ENCODE peak calls at places on chromosome 15, in six cellular contexts. One of them, this sample, is unnamed.

GRCh38 chr15:75203908-75204263 is 2.2 kb downstream of the C15orf39 start:
- DNase-seq in right lobe of liver: no peak
- DNase-seq in H54: no peak
- DNase-seq in NB4: peak; percentile 45
- DNase-seq in transverse colon: no peak
- DNase-seq in body of pancreas: no peak
- DNase-seq in this sample: peak; percentile 49

GRCh38 chr15:48679952-48680351 is 34.4 kb upstream of the FBN1 start:
- DNase-seq in right lobe of liver: no peak
- DNase-seq in H54: no peak
- DNase-seq in NB4: no peak
- DNase-seq in transverse colon: no peak
- DNase-seq in body of pancreas: no peak
- DNase-seq in this sample: no peak

GRCh38 chr15:61155741-61156700 is 73.1 kb downstream of the RORA start:
- DNase-seq in right lobe of liver: no peak
- DNase-seq in H54: no peak
- DNase-seq in NB4: peak; percentile 4
- DNase-seq in transverse colon: peak; percentile 18
- DNase-seq in body of pancreas: peak; percentile 13
- DNase-seq in this sample: no peak

GRCh38 chr15:70111203-70112017 is 13.7 kb upstream of the TLE3 start:
- DNase-seq in right lobe of liver: peak; percentile 66
- DNase-seq in H54: no peak
- DNase-seq in NB4: peak; percentile 68
- DNase-seq in transverse colon: peak; percentile 76
- DNase-seq in body of pancreas: peak; percentile 72
- DNase-seq in this sample: peak; percentile 52

GRCh38 chr15:31974855-31975421 is 55.4 kb upstream of the CHRNA7 start:
- DNase-seq in right lobe of liver: no peak
- DNase-seq in H54: no peak
- DNase-seq in NB4: peak; percentile 56
- DNase-seq in transverse colon: peak; percentile 47
- DNase-seq in body of pancreas: peak; percentile 34
- DNase-seq in this sample: peak; percentile 18

GRCh38 chr15:94324835-94325767 is 93.7 kb downstream of the MCTP2 start:
- DNase-seq in right lobe of liver: no peak
- DNase-seq in H54: no peak
- DNase-seq in NB4: no peak
- DNase-seq in transverse colon: peak; percentile 82
- DNase-seq in body of pancreas: no peak
- DNase-seq in this sample: peak; percentile 3

GRCh38 chr15:100199711-100200286 is 142.0 kb downstream of the ADAMTS17 start:
- DNase-seq in right lobe of liver: no peak
- DNase-seq in H54: no peak
- DNase-seq in NB4: no peak
- DNase-seq in transverse colon: no peak
- DNase-seq in body of pancreas: no peak
- DNase-seq in this sample: no peak

GRCh38 chr15:91128028-91128427 is 28.0 kb downstream of the SV2B start:
- DNase-seq in right lobe of liver: no peak
- DNase-seq in H54: no peak
- DNase-seq in NB4: no peak
- DNase-seq in transverse colon: no peak
- DNase-seq in body of pancreas: no peak
- DNase-seq in this sample: no peak

GRCh38 chr15:82540984-82541431 is 751 bp upstream of the RPS17 start:
- DNase-seq in right lobe of liver: no peak
- DNase-seq in H54: no peak
- DNase-seq in NB4: no peak
- DNase-seq in transverse colon: peak; percentile 21
- DNase-seq in body of pancreas: peak; percentile 24
- DNase-seq in this sample: no peak

GRCh38 chr15:82539690-82540054 is 585 bp downstream of the RPS17 start:
- DNase-seq in right lobe of liver: no peak
- DNase-seq in H54: no peak
- DNase-seq in NB4: peak; percentile 38
- DNase-seq in transverse colon: peak; percentile 28
- DNase-seq in body of pancreas: peak; percentile 20
- DNase-seq in this sample: no peak

GRCh38 chr15:82538961-82539689 is 1.1 kb downstream of the RPS17 start:
- DNase-seq in right lobe of liver: no peak
- DNase-seq in H54: no peak
- DNase-seq in NB4: peak; percentile 37
- DNase-seq in transverse colon: no peak
- DNase-seq in body of pancreas: no peak
- DNase-seq in this sample: no peak

GRCh38 chr15:82543155-82543554 is 2.9 kb upstream of the RPS17 start:
- DNase-seq in right lobe of liver: no peak
- DNase-seq in H54: no peak
- DNase-seq in NB4: peak; percentile 84
- DNase-seq in transverse colon: no peak
- DNase-seq in body of pancreas: no peak
- DNase-seq in this sample: peak; percentile 14

DNA sequence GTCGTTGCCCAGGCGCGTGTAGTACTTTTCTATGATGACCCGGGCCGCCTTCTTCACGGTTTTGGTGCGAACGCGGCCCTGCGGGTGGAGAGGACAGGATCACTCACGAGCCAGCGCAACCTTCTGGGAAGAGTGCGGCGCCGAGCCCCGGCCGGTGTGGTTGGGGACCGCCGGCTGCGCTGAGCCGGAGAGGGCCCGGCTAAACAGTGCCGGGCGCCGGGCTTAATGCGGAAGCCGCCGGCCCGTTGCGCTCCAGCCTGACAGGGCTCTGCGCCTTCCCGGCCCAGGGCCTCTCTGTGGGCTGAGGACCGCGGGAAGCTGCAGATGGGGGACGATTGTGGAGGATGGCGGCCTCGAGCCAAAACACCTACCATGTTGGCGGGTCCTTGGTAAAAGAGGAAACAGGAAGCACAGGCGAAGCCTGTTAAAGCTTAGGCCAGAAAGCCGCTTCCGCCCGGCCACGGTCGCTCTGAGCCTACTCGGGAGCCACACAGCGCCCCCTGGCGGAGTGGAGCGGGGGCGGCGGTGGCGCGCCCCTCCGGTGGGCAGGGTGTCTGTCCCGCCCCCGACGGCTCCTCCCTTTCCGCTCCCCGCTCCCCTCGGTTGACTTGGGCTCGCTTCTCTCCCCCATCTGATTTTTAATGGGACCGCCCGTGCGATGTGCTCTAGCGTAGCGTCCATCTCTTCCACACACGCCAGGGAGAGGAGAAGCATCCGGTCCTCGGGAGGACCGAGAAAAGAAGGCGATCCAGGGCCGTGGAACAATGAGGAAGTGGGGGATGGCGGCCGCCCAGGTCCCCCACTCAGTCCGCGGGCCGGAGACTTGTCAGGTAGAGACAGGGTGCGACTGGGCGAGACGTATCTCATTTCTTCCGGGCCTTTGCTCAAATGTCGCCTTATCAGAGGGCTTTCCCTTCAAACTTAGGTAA is at the start of gene RPS17:
- DNase-seq in right lobe of liver: peak; percentile 96
- DNase-seq in H54: peak; percentile 79
- DNase-seq in NB4: peak; percentile 97
- DNase-seq in transverse colon: peak; percentile 98
- DNase-seq in body of pancreas: peak; percentile 96
- DNase-seq in this sample: no peak
- TF ChIP-seq POLR2A in right lobe of liver: peak; percentile 90
- TF ChIP-seq POLR2A in H54: peak; percentile 75
- TF ChIP-seq POLR2A in NB4: peak; percentile 96
- TF ChIP-seq POLR2A in transverse colon: peak; percentile 92
- TF ChIP-seq POLR2A in body of pancreas: peak; percentile 96
- TF ChIP-seq POLR2A in this sample: peak; percentile 99

DNA sequence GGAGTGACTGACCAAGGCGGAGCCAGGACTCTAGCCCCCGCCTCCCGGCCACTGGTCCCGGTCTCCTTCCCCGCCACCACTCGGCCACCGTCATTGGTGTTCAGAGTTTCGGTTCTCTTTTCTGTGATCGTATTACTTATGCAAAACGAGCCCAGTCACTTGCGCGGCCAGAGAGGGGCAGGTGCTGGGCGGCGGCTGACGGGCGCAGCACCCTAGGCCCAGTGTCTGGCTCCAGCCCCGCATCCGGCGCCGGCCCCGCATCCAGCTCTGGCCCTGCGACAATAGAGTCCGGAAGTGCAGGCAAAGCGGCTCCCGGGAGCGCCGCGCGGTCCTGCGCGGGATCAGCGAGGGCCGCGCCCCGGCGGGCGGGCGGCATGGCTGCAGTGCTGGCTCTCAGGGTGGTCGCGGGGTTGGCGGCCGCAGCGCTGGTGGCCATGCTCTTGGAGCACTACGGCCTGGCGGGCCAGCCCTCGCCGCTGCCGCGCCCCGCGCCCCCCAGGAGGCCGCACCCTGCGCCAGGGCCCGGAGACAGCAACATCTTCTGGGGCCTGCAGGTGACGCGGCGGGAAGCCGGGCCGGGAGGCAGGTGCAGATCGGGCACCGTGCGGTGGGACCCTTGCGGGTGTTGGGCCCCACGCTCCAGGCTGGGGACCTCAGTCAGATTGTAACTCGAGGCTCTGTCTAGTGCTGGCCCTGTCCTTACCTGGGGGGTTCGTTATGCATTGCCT is at the start of gene TMEM62:
- DNase-seq in right lobe of liver: peak; percentile 91
- DNase-seq in H54: peak; percentile 71
- DNase-seq in NB4: peak; percentile 87
- DNase-seq in transverse colon: peak; percentile 92
- DNase-seq in body of pancreas: peak; percentile 93
- DNase-seq in this sample: peak; percentile 87
- TF ChIP-seq POLR2A in right lobe of liver: peak; percentile 84
- TF ChIP-seq POLR2A in H54: peak; percentile 50
- TF ChIP-seq POLR2A in NB4: peak; percentile 79
- TF ChIP-seq POLR2A in transverse colon: peak; percentile 85
- TF ChIP-seq POLR2A in body of pancreas: peak; percentile 91
- TF ChIP-seq POLR2A in this sample: peak; percentile 81

DNA sequence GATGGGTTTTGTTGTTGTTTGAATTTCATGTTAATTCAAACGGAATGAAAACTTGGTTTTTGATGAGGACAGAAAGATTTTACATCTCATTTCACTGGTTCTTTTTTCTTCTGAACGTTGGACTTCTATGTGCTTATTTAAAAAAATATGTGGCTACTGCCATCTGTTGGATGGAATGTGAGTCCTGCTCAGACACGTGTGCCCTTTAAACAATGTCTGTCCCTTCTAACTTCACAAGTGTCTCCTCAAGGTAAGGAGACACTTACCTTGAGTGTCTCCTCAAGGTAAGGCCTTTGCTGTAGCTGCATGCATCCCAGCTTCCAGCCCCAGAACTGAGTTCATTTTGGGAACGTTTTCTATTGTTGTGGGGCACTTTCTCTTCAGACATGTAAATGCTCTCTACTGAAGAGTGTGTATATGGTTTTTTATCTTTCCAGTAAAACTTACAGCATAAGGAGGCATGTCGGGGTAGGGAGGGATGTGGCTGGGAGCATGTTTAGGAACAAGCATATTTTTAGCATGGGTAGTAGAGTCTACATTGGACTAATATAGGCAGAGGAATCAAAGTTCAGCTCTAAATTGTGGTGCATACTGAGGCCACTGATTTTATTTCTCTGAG is 63.1 kb upstream of the UBE3A start:
- DNase-seq in right lobe of liver: no peak
- DNase-seq in H54: no peak
- DNase-seq in NB4: peak; percentile 48
- DNase-seq in transverse colon: no peak
- DNase-seq in body of pancreas: peak; percentile 22
- DNase-seq in this sample: peak; percentile 18
- TF ChIP-seq POLR2A in right lobe of liver: no peak
- TF ChIP-seq POLR2A in H54: no peak
- TF ChIP-seq POLR2A in NB4: no peak
- TF ChIP-seq POLR2A in transverse colon: no peak
- TF ChIP-seq POLR2A in body of pancreas: no peak
- TF ChIP-seq POLR2A in this sample: no peak

GRCh38 chr15:59372352-59373211 is at the start of gene MYO1E:
- DNase-seq in right lobe of liver: peak; percentile 87
- DNase-seq in H54: peak; percentile 88
- DNase-seq in NB4: peak; percentile 55
- DNase-seq in transverse colon: peak; percentile 92
- DNase-seq in body of pancreas: peak; percentile 94
- DNase-seq in this sample: no peak
- TF ChIP-seq POLR2A in right lobe of liver: peak; percentile 97
- TF ChIP-seq POLR2A in H54: peak; percentile 89
- TF ChIP-seq POLR2A in NB4: no peak
- TF ChIP-seq POLR2A in transverse colon: peak; percentile 98
- TF ChIP-seq POLR2A in body of pancreas: peak; percentile 98
- TF ChIP-seq POLR2A in this sample: no peak

GRCh38 chr15:85840079-85840801 is 45.5 kb upstream of the KLHL25 start:
- DNase-seq in right lobe of liver: peak; percentile 96
- DNase-seq in H54: peak; percentile 72
- DNase-seq in NB4: peak; percentile 88
- DNase-seq in transverse colon: peak; percentile 96
- DNase-seq in body of pancreas: peak; percentile 96
- DNase-seq in this sample: peak; percentile 75
- TF ChIP-seq POLR2A in right lobe of liver: peak; percentile 83
- TF ChIP-seq POLR2A in H54: no peak
- TF ChIP-seq POLR2A in NB4: no peak
- TF ChIP-seq POLR2A in transverse colon: peak; percentile 78
- TF ChIP-seq POLR2A in body of pancreas: peak; percentile 18
- TF ChIP-seq POLR2A in this sample: no peak

GRCh38 chr15:41116116-41116871 is at the start of gene INO80:
- DNase-seq in right lobe of liver: peak; percentile 97
- DNase-seq in H54: peak; percentile 89
- DNase-seq in NB4: peak; percentile 98
- DNase-seq in transverse colon: peak; percentile 99
- DNase-seq in body of pancreas: peak; percentile 99
- DNase-seq in this sample: peak; percentile 98
- TF ChIP-seq POLR2A in right lobe of liver: peak; percentile 95
- TF ChIP-seq POLR2A in H54: peak; percentile 58
- TF ChIP-seq POLR2A in NB4: peak; percentile 93
- TF ChIP-seq POLR2A in transverse colon: peak; percentile 91
- TF ChIP-seq POLR2A in body of pancreas: peak; percentile 95
- TF ChIP-seq POLR2A in this sample: peak; percentile 92

GRCh38 chr15:34456658-34457057 is 19.1 kb upstream of the GOLGA8A start:
- DNase-seq in right lobe of liver: no peak
- DNase-seq in H54: no peak
- DNase-seq in NB4: no peak
- DNase-seq in transverse colon: no peak
- DNase-seq in body of pancreas: no peak
- DNase-seq in this sample: no peak
- TF ChIP-seq POLR2A in right lobe of liver: no peak
- TF ChIP-seq POLR2A in H54: no peak
- TF ChIP-seq POLR2A in NB4: no peak
- TF ChIP-seq POLR2A in transverse colon: no peak
- TF ChIP-seq POLR2A in body of pancreas: no peak
- TF ChIP-seq POLR2A in this sample: no peak

DNA sequence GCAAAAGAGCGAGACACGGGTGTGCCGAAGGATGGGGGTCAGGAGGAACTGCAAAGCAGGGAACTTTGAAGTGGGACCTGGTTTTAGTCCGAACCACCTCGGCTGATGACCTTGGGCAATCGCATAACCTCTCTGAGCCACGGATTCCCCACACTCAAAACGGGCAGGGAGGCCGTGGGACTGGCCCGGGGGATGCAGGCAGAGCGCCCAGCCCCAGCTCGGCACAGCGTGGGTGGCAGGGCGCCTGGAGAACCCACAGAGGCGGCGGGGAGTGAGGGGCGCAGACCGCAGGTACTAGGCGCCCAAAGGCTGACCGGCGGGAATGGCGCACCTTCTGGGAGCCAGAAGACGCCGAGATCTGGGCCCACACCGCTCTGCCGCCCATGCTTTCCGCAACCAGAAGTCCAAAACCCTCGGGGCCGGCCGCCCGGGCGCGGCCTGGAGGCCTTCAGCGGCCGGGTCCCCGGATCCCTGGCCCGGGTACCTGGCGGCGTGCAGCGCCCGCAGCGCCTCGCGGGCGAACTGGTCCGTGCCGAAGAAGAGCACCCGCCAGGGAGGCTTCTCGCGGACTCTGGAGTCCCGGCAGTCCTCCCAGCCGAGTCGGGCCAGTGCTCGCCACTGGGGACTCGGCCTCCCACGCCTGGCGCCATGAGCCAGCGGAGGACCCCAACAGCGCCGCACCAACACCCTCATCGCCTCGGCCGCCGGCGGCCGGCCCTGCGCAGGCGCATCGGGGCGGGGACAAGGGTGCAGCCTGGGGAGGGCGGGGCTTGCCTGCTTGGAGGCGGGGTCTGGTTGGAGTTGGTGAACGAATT is at the start of gene MTFMT:
- DNase-seq in right lobe of liver: peak; percentile 94
- DNase-seq in H54: peak; percentile 81
- DNase-seq in NB4: peak; percentile 88
- DNase-seq in transverse colon: peak; percentile 95
- DNase-seq in body of pancreas: peak; percentile 92
- DNase-seq in this sample: peak; percentile 94
- TF ChIP-seq POLR2A in right lobe of liver: peak; percentile 91
- TF ChIP-seq POLR2A in H54: peak; percentile 98
- TF ChIP-seq POLR2A in NB4: peak; percentile 98
- TF ChIP-seq POLR2A in transverse colon: peak; percentile 92
- TF ChIP-seq POLR2A in body of pancreas: peak; percentile 86
- TF ChIP-seq POLR2A in this sample: peak; percentile 76

This sample was measured in erythroblast.